ENCODE peak calls at places on chromosomes 16 and 17, in seven cellular contexts. One of them, this sample, is unnamed.

GRCh38 chr16:24977673-24978065 is 37.5 kb downstream of the ARHGAP17 start:
- DNase-seq in left cardiac atrium: no peak
- DNase-seq in fibroblast of the aortic adventitia: peak
- DNase-seq in anterior cingulate cortex: no peak
- DNase-seq in SJCRH30: no peak
- DNase-seq in stromal cell of bone marrow: peak
- DNase-seq in activated naive CD4-positive, alpha-beta T cell treated with anti-CD3 and anti-CD28 coated beads, Interleukin-2, amount 50 U/mL, for 16 hours: no peak
- DNase-seq in this sample: no peak

GRCh38 chr17:65103896-65104295 is 33.3 kb upstream of the RGS9 start:
- DNase-seq in fibroblast of the aortic adventitia: no peak
- DNase-seq in activated naive CD4-positive, alpha-beta T cell treated with anti-CD3 and anti-CD28 coated beads, Interleukin-2, amount 50 U/mL, for 16 hours: no peak
- DNase-seq in left cardiac atrium: no peak
- DNase-seq in stromal cell of bone marrow: no peak
- DNase-seq in anterior cingulate cortex: no peak
- DNase-seq in SJCRH30: no peak
- DNase-seq in this sample: no peak

GRCh38 chr16:78761427-78761826 is 662.0 kb downstream of the WWOX start:
- DNase-seq in anterior cingulate cortex: no peak
- DNase-seq in left cardiac atrium: no peak
- DNase-seq in activated naive CD4-positive, alpha-beta T cell treated with anti-CD3 and anti-CD28 coated beads, Interleukin-2, amount 50 U/mL, for 16 hours: no peak
- DNase-seq in SJCRH30: peak
- DNase-seq in stromal cell of bone marrow: no peak
- DNase-seq in fibroblast of the aortic adventitia: no peak
- DNase-seq in this sample: no peak

GRCh38 chr17:32956240-32956970 is 28.5 kb downstream of the TMEM98 start:
- DNase-seq in stromal cell of bone marrow: no peak
- DNase-seq in left cardiac atrium: no peak
- DNase-seq in SJCRH30: no peak
- DNase-seq in activated naive CD4-positive, alpha-beta T cell treated with anti-CD3 and anti-CD28 coated beads, Interleukin-2, amount 50 U/mL, for 16 hours: no peak
- DNase-seq in fibroblast of the aortic adventitia: no peak
- DNase-seq in anterior cingulate cortex: no peak
- DNase-seq in this sample: no peak

GRCh38 chr17:42553161-42553818 is 567 bp downstream of the HSD17B1 start:
- DNase-seq in anterior cingulate cortex: no peak
- DNase-seq in stromal cell of bone marrow: no peak
- DNase-seq in left cardiac atrium: no peak
- DNase-seq in SJCRH30: no peak
- DNase-seq in fibroblast of the aortic adventitia: no peak
- DNase-seq in activated naive CD4-positive, alpha-beta T cell treated with anti-CD3 and anti-CD28 coated beads, Interleukin-2, amount 50 U/mL, for 16 hours: no peak
- DNase-seq in this sample: no peak

GRCh38 chr17:64441772-64442549 is 7.0 kb upstream of the MILR1 start:
- DNase-seq in stromal cell of bone marrow: no peak
- DNase-seq in fibroblast of the aortic adventitia: peak
- DNase-seq in activated naive CD4-positive, alpha-beta T cell treated with anti-CD3 and anti-CD28 coated beads, Interleukin-2, amount 50 U/mL, for 16 hours: no peak
- DNase-seq in SJCRH30: peak
- DNase-seq in anterior cingulate cortex: peak
- DNase-seq in left cardiac atrium: peak
- DNase-seq in this sample: no peak

GRCh38 chr17:44988256-44988942 is 20.3 kb upstream of the C1QL1 start:
- DNase-seq in stromal cell of bone marrow: no peak
- DNase-seq in activated naive CD4-positive, alpha-beta T cell treated with anti-CD3 and anti-CD28 coated beads, Interleukin-2, amount 50 U/mL, for 16 hours: no peak
- DNase-seq in anterior cingulate cortex: no peak
- DNase-seq in SJCRH30: no peak
- DNase-seq in fibroblast of the aortic adventitia: no peak
- DNase-seq in left cardiac atrium: no peak
- DNase-seq in this sample: no peak

GRCh38 chr16:65618931-65619330 is 497.1 kb upstream of the CDH11 start:
- DNase-seq in anterior cingulate cortex: no peak
- DNase-seq in stromal cell of bone marrow: no peak
- DNase-seq in fibroblast of the aortic adventitia: no peak
- DNase-seq in activated naive CD4-positive, alpha-beta T cell treated with anti-CD3 and anti-CD28 coated beads, Interleukin-2, amount 50 U/mL, for 16 hours: no peak
- DNase-seq in left cardiac atrium: no peak
- DNase-seq in SJCRH30: no peak
- DNase-seq in this sample: no peak

GRCh38 chr16:4176794-4177438 is 60.7 kb upstream of the ADCY9 start:
- DNase-seq in anterior cingulate cortex: no peak
- DNase-seq in left cardiac atrium: no peak
- DNase-seq in fibroblast of the aortic adventitia: peak
- DNase-seq in SJCRH30: peak
- DNase-seq in stromal cell of bone marrow: no peak
- DNase-seq in activated naive CD4-positive, alpha-beta T cell treated with anti-CD3 and anti-CD28 coated beads, Interleukin-2, amount 50 U/mL, for 16 hours: no peak
- DNase-seq in this sample: peak

GRCh38 chr16:19691161-19691850 is 26.7 kb downstream of the KNOP1 start:
- DNase-seq in stromal cell of bone marrow: no peak
- DNase-seq in left cardiac atrium: peak
- DNase-seq in anterior cingulate cortex: peak
- DNase-seq in SJCRH30: no peak
- DNase-seq in fibroblast of the aortic adventitia: no peak
- DNase-seq in activated naive CD4-positive, alpha-beta T cell treated with anti-CD3 and anti-CD28 coated beads, Interleukin-2, amount 50 U/mL, for 16 hours: no peak
- DNase-seq in this sample: no peak

GRCh38 chr17:21272250-21272649 is 12.3 kb upstream of the MAP2K3 start:
- DNase-seq in fibroblast of the aortic adventitia: no peak
- DNase-seq in activated naive CD4-positive, alpha-beta T cell treated with anti-CD3 and anti-CD28 coated beads, Interleukin-2, amount 50 U/mL, for 16 hours: no peak
- DNase-seq in SJCRH30: no peak
- DNase-seq in anterior cingulate cortex: no peak
- DNase-seq in stromal cell of bone marrow: no peak
- DNase-seq in left cardiac atrium: no peak
- DNase-seq in this sample: no peak

GRCh38 chr16:3591436-3591803 is 14.2 kb upstream of the NLRC3 start:
- DNase-seq in activated naive CD4-positive, alpha-beta T cell treated with anti-CD3 and anti-CD28 coated beads, Interleukin-2, amount 50 U/mL, for 16 hours: no peak
- DNase-seq in left cardiac atrium: no peak
- DNase-seq in SJCRH30: no peak
- DNase-seq in anterior cingulate cortex: no peak
- DNase-seq in stromal cell of bone marrow: no peak
- DNase-seq in fibroblast of the aortic adventitia: no peak
- DNase-seq in this sample: no peak

GRCh38 chr16:69069504-69069903 is 35.9 kb upstream of the HAS3 start:
- DNase-seq in stromal cell of bone marrow: no peak
- DNase-seq in left cardiac atrium: no peak
- DNase-seq in fibroblast of the aortic adventitia: no peak
- DNase-seq in anterior cingulate cortex: no peak
- DNase-seq in SJCRH30: no peak
- DNase-seq in activated naive CD4-positive, alpha-beta T cell treated with anti-CD3 and anti-CD28 coated beads, Interleukin-2, amount 50 U/mL, for 16 hours: no peak
- DNase-seq in this sample: no peak

GRCh38 chr17:7259555-7259889 is 2.8 kb downstream of the CLDN7 start:
- DNase-seq in activated naive CD4-positive, alpha-beta T cell treated with anti-CD3 and anti-CD28 coated beads, Interleukin-2, amount 50 U/mL, for 16 hours: no peak
- DNase-seq in fibroblast of the aortic adventitia: no peak
- DNase-seq in anterior cingulate cortex: no peak
- DNase-seq in SJCRH30: no peak
- DNase-seq in left cardiac atrium: no peak
- DNase-seq in stromal cell of bone marrow: no peak
- DNase-seq in this sample: no peak

GRCh38 chr17:2595736-2596135 is 2.3 kb downstream of the PAFAH1B1 start:
- DNase-seq in activated naive CD4-positive, alpha-beta T cell treated with anti-CD3 and anti-CD28 coated beads, Interleukin-2, amount 50 U/mL, for 16 hours: no peak
- DNase-seq in fibroblast of the aortic adventitia: peak
- DNase-seq in stromal cell of bone marrow: no peak
- DNase-seq in anterior cingulate cortex: no peak
- DNase-seq in SJCRH30: no peak
- DNase-seq in left cardiac atrium: no peak
- DNase-seq in this sample: no peak

GRCh38 chr17:73643012-73643845 is 1.0 kb downstream of the SDK2 start:
- DNase-seq in anterior cingulate cortex: no peak
- DNase-seq in left cardiac atrium: peak
- DNase-seq in activated naive CD4-positive, alpha-beta T cell treated with anti-CD3 and anti-CD28 coated beads, Interleukin-2, amount 50 U/mL, for 16 hours: peak
- DNase-seq in fibroblast of the aortic adventitia: no peak
- DNase-seq in stromal cell of bone marrow: no peak
- DNase-seq in SJCRH30: peak
- DNase-seq in this sample: peak

GRCh38 chr17:4592240-4593005 is 8.1 kb downstream of the SMTNL2 start:
- DNase-seq in activated naive CD4-positive, alpha-beta T cell treated with anti-CD3 and anti-CD28 coated beads, Interleukin-2, amount 50 U/mL, for 16 hours: no peak
- DNase-seq in anterior cingulate cortex: no peak
- DNase-seq in fibroblast of the aortic adventitia: no peak
- DNase-seq in stromal cell of bone marrow: no peak
- DNase-seq in SJCRH30: no peak
- DNase-seq in left cardiac atrium: no peak
- DNase-seq in this sample: no peak

GRCh38 chr17:79065105-79065670 is 9.4 kb upstream of the ENGASE start:
- DNase-seq in stromal cell of bone marrow: no peak
- DNase-seq in fibroblast of the aortic adventitia: peak
- DNase-seq in left cardiac atrium: peak
- DNase-seq in SJCRH30: peak
- DNase-seq in anterior cingulate cortex: no peak
- DNase-seq in activated naive CD4-positive, alpha-beta T cell treated with anti-CD3 and anti-CD28 coated beads, Interleukin-2, amount 50 U/mL, for 16 hours: peak
- DNase-seq in this sample: no peak

GRCh38 chr17:42984486-42984885 is 4.1 kb downstream of the RUNDC1 start:
- DNase-seq in left cardiac atrium: no peak
- DNase-seq in fibroblast of the aortic adventitia: peak
- DNase-seq in anterior cingulate cortex: no peak
- DNase-seq in stromal cell of bone marrow: no peak
- DNase-seq in activated naive CD4-positive, alpha-beta T cell treated with anti-CD3 and anti-CD28 coated beads, Interleukin-2, amount 50 U/mL, for 16 hours: no peak
- DNase-seq in SJCRH30: no peak
- DNase-seq in this sample: no peak

GRCh38 chr17:80071116-80071980 is 30.0 kb upstream of the GAA start:
- DNase-seq in fibroblast of the aortic adventitia: peak
- DNase-seq in stromal cell of bone marrow: peak
- DNase-seq in anterior cingulate cortex: no peak
- DNase-seq in left cardiac atrium: peak
- DNase-seq in activated naive CD4-positive, alpha-beta T cell treated with anti-CD3 and anti-CD28 coated beads, Interleukin-2, amount 50 U/mL, for 16 hours: no peak
- DNase-seq in SJCRH30: no peak
- DNase-seq in this sample: no peak

GRCh38 chr17:45963889-45964288 is 35.2 kb upstream of the STH start:
- DNase-seq in stromal cell of bone marrow: no peak
- DNase-seq in anterior cingulate cortex: no peak
- DNase-seq in fibroblast of the aortic adventitia: no peak
- DNase-seq in left cardiac atrium: no peak
- DNase-seq in SJCRH30: no peak
- DNase-seq in activated naive CD4-positive, alpha-beta T cell treated with anti-CD3 and anti-CD28 coated beads, Interleukin-2, amount 50 U/mL, for 16 hours: no peak
- DNase-seq in this sample: no peak

GRCh38 chr16:82639666-82640336 is 13.0 kb downstream of the CDH13 start:
- DNase-seq in stromal cell of bone marrow: no peak
- DNase-seq in left cardiac atrium: peak
- DNase-seq in anterior cingulate cortex: peak
- DNase-seq in activated naive CD4-positive, alpha-beta T cell treated with anti-CD3 and anti-CD28 coated beads, Interleukin-2, amount 50 U/mL, for 16 hours: peak
- DNase-seq in SJCRH30: no peak
- DNase-seq in fibroblast of the aortic adventitia: peak
- DNase-seq in this sample: no peak

GRCh38 chr17:78834571-78834970 is 6.0 kb downstream of the USP36 start:
- DNase-seq in activated naive CD4-positive, alpha-beta T cell treated with anti-CD3 and anti-CD28 coated beads, Interleukin-2, amount 50 U/mL, for 16 hours: no peak
- DNase-seq in anterior cingulate cortex: no peak
- DNase-seq in stromal cell of bone marrow: no peak
- DNase-seq in SJCRH30: no peak
- DNase-seq in fibroblast of the aortic adventitia: no peak
- DNase-seq in left cardiac atrium: no peak
- DNase-seq in this sample: no peak

GRCh38 chr17:28256881-28257280 is 62.1 kb upstream of the TMEM97 start:
- DNase-seq in activated naive CD4-positive, alpha-beta T cell treated with anti-CD3 and anti-CD28 coated beads, Interleukin-2, amount 50 U/mL, for 16 hours: no peak
- DNase-seq in fibroblast of the aortic adventitia: no peak
- DNase-seq in anterior cingulate cortex: no peak
- DNase-seq in left cardiac atrium: no peak
- DNase-seq in stromal cell of bone marrow: no peak
- DNase-seq in SJCRH30: no peak
- DNase-seq in this sample: no peak

GRCh38 chr17:301681-302299 is 50.8 kb downstream of the RPH3AL start:
- DNase-seq in fibroblast of the aortic adventitia: peak
- DNase-seq in left cardiac atrium: peak
- DNase-seq in activated naive CD4-positive, alpha-beta T cell treated with anti-CD3 and anti-CD28 coated beads, Interleukin-2, amount 50 U/mL, for 16 hours: peak
- DNase-seq in SJCRH30: peak
- DNase-seq in stromal cell of bone marrow: peak
- DNase-seq in anterior cingulate cortex: no peak
- DNase-seq in this sample: no peak

GRCh38 chr16:54212893-54213292 is 73.7 kb downstream of the IRX3 start:
- DNase-seq in anterior cingulate cortex: no peak
- DNase-seq in SJCRH30: no peak
- DNase-seq in fibroblast of the aortic adventitia: no peak
- DNase-seq in stromal cell of bone marrow: peak
- DNase-seq in left cardiac atrium: no peak
- DNase-seq in activated naive CD4-positive, alpha-beta T cell treated with anti-CD3 and anti-CD28 coated beads, Interleukin-2, amount 50 U/mL, for 16 hours: no peak
- DNase-seq in this sample: no peak

GRCh38 chr16:73125860-73126259 is 77.9 kb upstream of the ZFHX3 start:
- DNase-seq in left cardiac atrium: peak
- DNase-seq in fibroblast of the aortic adventitia: peak
- DNase-seq in SJCRH30: no peak
- DNase-seq in anterior cingulate cortex: no peak
- DNase-seq in activated naive CD4-positive, alpha-beta T cell treated with anti-CD3 and anti-CD28 coated beads, Interleukin-2, amount 50 U/mL, for 16 hours: no peak
- DNase-seq in stromal cell of bone marrow: peak
- DNase-seq in this sample: no peak

This sample was measured in 8988T.